ENCODE peak calls at places on chromosome 20, in four cellular contexts. One of them, this sample, is unnamed.

GRCh38 chr20:24999568-24999967 is 7.0 kb upstream of the APMAP start:
- DNase-seq in mucosa of descending colon: no peak
- DNase-seq in bronchial epithelial cell: no peak
- DNase-seq in uterus: no peak
- DNase-seq in this sample: no peak

GRCh38 chr20:19976595-19977372 is 40.4 kb upstream of the NAA20 start:
- DNase-seq in bronchial epithelial cell: peak; percentile 74
- DNase-seq in uterus: peak; percentile 72
- DNase-seq in mucosa of descending colon: no peak
- DNase-seq in this sample: peak; percentile 94

GRCh38 chr20:51511861-51512619 is 30.5 kb downstream of the NFATC2 start:
- DNase-seq in mucosa of descending colon: no peak
- DNase-seq in uterus: no peak
- DNase-seq in bronchial epithelial cell: no peak
- DNase-seq in this sample: no peak

GRCh38 chr20:48471176-48471575 is 356.6 kb downstream of the PREX1 start:
- DNase-seq in mucosa of descending colon: no peak
- DNase-seq in uterus: no peak
- DNase-seq in bronchial epithelial cell: no peak
- DNase-seq in this sample: no peak

GRCh38 chr20:62584671-62585512 is 57.4 kb upstream of the SLCO4A1 start:
- DNase-seq in uterus: no peak
- DNase-seq in bronchial epithelial cell: no peak
- DNase-seq in mucosa of descending colon: no peak
- DNase-seq in this sample: no peak

GRCh38 chr20:25280051-25280573 is 32.2 kb downstream of the PYGB start:
- DNase-seq in bronchial epithelial cell: no peak
- DNase-seq in uterus: peak; percentile 13
- DNase-seq in mucosa of descending colon: peak; percentile 30
- DNase-seq in this sample: no peak

GRCh38 chr20:64161595-64162238 is 2.5 kb upstream of the MYT1 start:
- DNase-seq in uterus: no peak
- DNase-seq in mucosa of descending colon: no peak
- DNase-seq in bronchial epithelial cell: peak; percentile 32
- DNase-seq in this sample: peak; percentile 47

GRCh38 chr20:20267685-20268429 is 100.0 kb upstream of the INSM1 start:
- DNase-seq in bronchial epithelial cell: no peak
- DNase-seq in uterus: no peak
- DNase-seq in mucosa of descending colon: no peak
- DNase-seq in this sample: no peak

GRCh38 chr20:9928281-9928737 is 89.4 kb upstream of the PAK5 start:
- DNase-seq in bronchial epithelial cell: no peak
- DNase-seq in mucosa of descending colon: no peak
- DNase-seq in uterus: no peak
- DNase-seq in this sample: no peak

GRCh38 chr20:8709627-8710026 is 359.3 kb upstream of the PLCB4 start:
- DNase-seq in bronchial epithelial cell: no peak
- DNase-seq in mucosa of descending colon: no peak
- DNase-seq in uterus: no peak
- DNase-seq in this sample: peak; percentile 4

GRCh38 chr20:3156811-3157619 is 2.6 kb downstream of the FASTKD5 start:
- DNase-seq in uterus: no peak
- DNase-seq in mucosa of descending colon: no peak
- DNase-seq in bronchial epithelial cell: peak; percentile 30
- DNase-seq in this sample: peak; percentile 14
- H3K4me3 ChIP-seq in uterus: no peak overlapping the region
- H3K4me3 ChIP-seq in mucosa of descending colon: no peak overlapping the region
- H3K4me3 ChIP-seq in bronchial epithelial cell: no peak overlapping the region
- H3K4me3 ChIP-seq in this sample: no peak overlapping the region

GRCh38 chr20:34537651-34538050 is 20.9 kb upstream of the MAP1LC3A start:
- DNase-seq in mucosa of descending colon: peak; percentile 46
- DNase-seq in uterus: no peak
- DNase-seq in bronchial epithelial cell: no peak
- DNase-seq in this sample: no peak
- H3K36me3 ChIP-seq in mucosa of descending colon: peaks cover 23% of the 10 kb centered on the region
- H3K36me3 ChIP-seq in uterus: no peaks in the 10 kb centered on the region
- H3K36me3 ChIP-seq in bronchial epithelial cell: peaks cover 35% of the 10 kb centered on the region
- H3K36me3 ChIP-seq in this sample: peaks cover 35% of the 10 kb centered on the region

DNA sequence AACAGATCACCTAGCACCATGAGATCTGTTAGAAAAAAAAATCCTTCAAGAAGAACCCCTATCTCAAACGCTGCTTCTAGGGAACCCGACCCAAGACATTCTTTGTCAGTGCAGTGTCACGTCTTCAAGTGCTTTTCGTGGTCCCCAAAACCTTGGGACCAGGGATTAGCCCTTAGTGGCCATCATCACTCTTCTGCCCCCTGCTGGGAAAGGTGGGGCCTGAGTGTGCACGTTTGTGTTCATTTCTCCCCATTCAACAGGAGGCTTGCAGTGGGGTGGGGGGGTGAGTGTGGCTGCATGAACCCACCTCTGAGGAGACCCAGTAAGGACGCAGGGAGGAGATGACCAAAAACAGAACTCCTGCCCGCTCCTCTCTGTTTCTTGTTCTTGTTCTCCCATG is 218.2 kb upstream of the RNF24 start:
- DNase-seq in bronchial epithelial cell: no peak
- DNase-seq in uterus: no peak
- DNase-seq in mucosa of descending colon: no peak
- DNase-seq in this sample: no peak
- TF ChIP-seq CTCF in bronchial epithelial cell: no peak
- TF ChIP-seq CTCF in uterus: no peak
- TF ChIP-seq CTCF in mucosa of descending colon: no peak
- TF ChIP-seq CTCF in this sample: peak; percentile 21

GRCh38 chr20:60055740-60056139 is 97.5 kb downstream of the CDH26 start:
- DNase-seq in uterus: no peak
- DNase-seq in bronchial epithelial cell: peak; percentile 55
- DNase-seq in mucosa of descending colon: peak; percentile 65
- DNase-seq in this sample: no peak
- H3K4me3 ChIP-seq in uterus: no peak overlapping the region
- H3K4me3 ChIP-seq in bronchial epithelial cell: no peak overlapping the region
- H3K4me3 ChIP-seq in mucosa of descending colon: no peak overlapping the region
- H3K4me3 ChIP-seq in this sample: no peak overlapping the region

GRCh38 chr20:37394543-37395410 is 48.8 kb downstream of the SRC start:
- DNase-seq in uterus: no peak
- DNase-seq in mucosa of descending colon: peak; percentile 31
- DNase-seq in bronchial epithelial cell: peak; percentile 89
- DNase-seq in this sample: no peak
- H3K36me3 ChIP-seq in uterus: no peaks in the 10 kb centered on the region
- H3K36me3 ChIP-seq in mucosa of descending colon: no peaks in the 10 kb centered on the region
- H3K36me3 ChIP-seq in bronchial epithelial cell: peaks cover 33% of the 10 kb centered on the region
- H3K36me3 ChIP-seq in this sample: peaks cover 3% of the 10 kb centered on the region

GRCh38 chr20:23654722-23655121 is 17.0 kb upstream of the CST3 start:
- DNase-seq in bronchial epithelial cell: no peak
- DNase-seq in uterus: no peak
- DNase-seq in mucosa of descending colon: no peak
- DNase-seq in this sample: no peak

GRCh38 chr20:23652926-23653325 is 15.2 kb upstream of the CST3 start:
- DNase-seq in bronchial epithelial cell: no peak
- DNase-seq in uterus: no peak
- DNase-seq in mucosa of descending colon: no peak
- DNase-seq in this sample: no peak

GRCh38 chr20:23652371-23652770 is 14.6 kb upstream of the CST3 start:
- DNase-seq in mucosa of descending colon: no peak
- DNase-seq in uterus: no peak
- DNase-seq in bronchial epithelial cell: no peak
- DNase-seq in this sample: no peak

GRCh38 chr20:23654005-23654404 is 16.2 kb upstream of the CST3 start:
- DNase-seq in bronchial epithelial cell: peak; percentile 69
- DNase-seq in mucosa of descending colon: no peak
- DNase-seq in uterus: no peak
- DNase-seq in this sample: no peak

DNA sequence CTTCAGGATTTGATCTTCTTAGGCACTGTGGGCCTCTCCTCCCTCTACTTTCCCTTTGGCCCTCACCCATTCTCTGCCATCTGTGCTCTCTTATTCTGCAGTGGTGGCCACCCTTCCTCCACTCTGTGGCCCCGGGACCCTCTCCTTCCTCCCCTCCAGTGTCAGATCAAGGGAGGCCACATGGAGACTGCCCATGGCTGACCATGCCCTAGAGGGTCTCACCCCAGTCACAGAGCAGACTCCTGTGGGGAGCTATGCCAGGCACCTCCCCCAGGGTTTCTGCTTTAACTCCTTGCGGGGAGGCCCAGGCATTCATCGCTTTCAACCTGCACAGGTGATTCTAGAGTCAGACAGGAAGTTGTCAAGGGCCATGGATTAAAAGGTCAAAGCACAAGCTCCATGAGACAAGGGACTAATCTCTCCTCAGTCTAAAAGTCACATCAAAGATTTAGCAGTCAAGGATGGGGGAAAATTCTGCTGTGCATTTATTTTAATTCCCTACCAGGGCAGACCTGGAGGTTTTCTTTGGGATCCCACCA is 15.7 kb upstream of the CST3 start:
- DNase-seq in mucosa of descending colon: no peak
- DNase-seq in uterus: no peak
- DNase-seq in bronchial epithelial cell: no peak
- DNase-seq in this sample: no peak
- TF ChIP-seq CTCF in mucosa of descending colon: no peak
- TF ChIP-seq CTCF in uterus: no peak
- TF ChIP-seq CTCF in bronchial epithelial cell: no peak
- TF ChIP-seq CTCF in this sample: no peak

GRCh38 chr20:35883778-35884540 is 70.3 kb downstream of the SCAND1 start:
- DNase-seq in uterus: peak; percentile 89
- DNase-seq in bronchial epithelial cell: peak; percentile 100
- DNase-seq in mucosa of descending colon: no peak
- DNase-seq in this sample: peak; percentile 99
- H3K4me3 ChIP-seq in uterus: no peak overlapping the region
- H3K4me3 ChIP-seq in bronchial epithelial cell: no peak overlapping the region
- H3K4me3 ChIP-seq in mucosa of descending colon: no peak overlapping the region
- H3K4me3 ChIP-seq in this sample: peak overlapping the region; percentile 49

GRCh38 chr20:17946572-17947473 is 21.8 kb downstream of the SNX5 start:
- DNase-seq in bronchial epithelial cell: no peak
- DNase-seq in mucosa of descending colon: no peak
- DNase-seq in uterus: no peak
- DNase-seq in this sample: no peak
- H3K36me3 ChIP-seq in bronchial epithelial cell: peaks cover 30% of the 10 kb centered on the region
- H3K36me3 ChIP-seq in mucosa of descending colon: peaks cover 12% of the 10 kb centered on the region
- H3K36me3 ChIP-seq in uterus: no peaks in the 10 kb centered on the region
- H3K36me3 ChIP-seq in this sample: peaks cover 33% of the 10 kb centered on the region